ENCODE peak calls at places on chromosomes 1 and 21, in ten cellular contexts. A is tibial artery; Y is lung; V is AG04450; U is GM12865; P is gastrocnemius medialis; B is fibroblast of mammary gland; Q is K562; R is CD4-positive, alpha-beta T cell; E is neural crest cell. T is an unnamed sample.

GRCh38 chr1:1000357-1001056 is 610 bp upstream of the HES4 start:
- DNase-seq in P (no peak), V (peak), U (peak), Q (peak), E (peak), R (no peak), A (peak), Y (peak), B (peak), T (peak)

GRCh38 chr1:68442822-68443556 is 6.8 kb downstream of the RPE65 start:
- DNase-seq in R (no peak), Q (peak), E (peak), Y (no peak), V (peak), A (no peak), U (peak), B (peak), P (no peak), T (peak)

GRCh38 chr21:42763578-42764442 is 110.4 kb downstream of the PDE9A start:
- DNase-seq in E (no peak), P (no peak), A (no peak), B (no peak), U (no peak), R (no peak), V (no peak), Q (no peak), Y (no peak), T (no peak)

GRCh38 chr1:117598489-117598888 is 7.4 kb upstream of the TENT5C start:
- DNase-seq in Q (no peak), E (no peak), B (no peak), Y (no peak), U (no peak), R (no peak), P (no peak), A (peak), V (no peak), T (no peak)

GRCh38 chr1:1243807-1244191 is 2.7 kb downstream of the C1QTNF12 start:
- DNase-seq in Y (no peak), R (no peak), B (no peak), Q (no peak), E (no peak), V (no peak), P (no peak), A (no peak), U (no peak), T (no peak)

GRCh38 chr1:162475539-162476185 is 22.0 kb upstream of the UHMK1 start:
- DNase-seq in B (no peak), A (no peak), Y (no peak), P (no peak), Q (no peak), U (no peak), R (no peak), E (no peak), V (no peak), T (peak)

GRCh38 chr1:56370513-56370912 is 208.8 kb downstream of the PLPP3 start:
- DNase-seq in A (no peak), Y (no peak), Q (no peak), E (no peak), V (no peak), R (no peak), B (no peak), U (no peak), P (no peak), T (no peak)

GRCh38 chr1:25615563-25616079 is 970 bp upstream of the MAN1C1 start:
- DNase-seq in P (no peak), Q (no peak), R (no peak), E (no peak), Y (no peak), V (no peak), A (no peak), U (no peak), B (no peak), T (no peak)

GRCh38 chr1:233025566-233025965 is 75.2 kb downstream of the NTPCR start:
- DNase-seq in Y (no peak), R (no peak), V (no peak), P (no peak), E (no peak), A (no peak), Q (no peak), B (no peak), U (no peak), T (no peak)

GRCh38 chr21:37983336-37984095 is 67.3 kb upstream of the KCNJ6 start:
- DNase-seq in A (no peak), R (no peak), E (no peak), V (no peak), B (no peak), Y (no peak), U (no peak), P (no peak), Q (no peak), T (no peak)

GRCh38 chr1:91012196-91012595 is 9.6 kb downstream of the ZNF644 start:
- DNase-seq in B (no peak), Y (no peak), P (no peak), V (no peak), U (no peak), R (no peak), E (no peak), A (no peak), Q (no peak), T (no peak)

GRCh38 chr1:153386500-153386901 is 4.4 kb downstream of the S100A8 start:
- DNase-seq in E (no peak), U (peak), Q (no peak), V (no peak), B (no peak), R (no peak), Y (peak), P (peak), A (peak), T (no peak)

GRCh38 chr1:5822726-5823125 is 169.5 kb downstream of the NPHP4 start:
- DNase-seq in E (no peak), B (no peak), P (no peak), Q (no peak), Y (no peak), R (no peak), U (no peak), V (no peak), A (no peak), T (no peak)

GRCh38 chr1:66684353-66684752 is 67.9 kb upstream of the DYNLT5 start:
- DNase-seq in P (no peak), R (no peak), A (no peak), B (no peak), Y (no peak), U (peak), E (no peak), Q (no peak), V (no peak), T (no peak)

GRCh38 chr1:223243441-223244050 is 100.5 kb upstream of the TLR5 start:
- DNase-seq in Y (no peak), U (no peak), V (no peak), B (no peak), R (no peak), P (no peak), E (no peak), Q (no peak), A (no peak), T (no peak)

GRCh38 chr1:172489847-172490246 is 43.1 kb upstream of the SUCO start:
- DNase-seq in U (no peak), Q (no peak), Y (no peak), E (no peak), R (no peak), P (no peak), V (no peak), B (no peak), A (no peak), T (no peak)

GRCh38 chr21:32475162-32475812 is 62.8 kb downstream of the EVA1C start:
- DNase-seq in Y (no peak), A (no peak), U (no peak), B (peak), P (no peak), Q (no peak), R (no peak), E (no peak), V (no peak), T (no peak)

GRCh38 chr1:228226141-228226874 is 18.5 kb downstream of the OBSCN start:
- DNase-seq in B (no peak), U (no peak), Y (no peak), R (no peak), V (no peak), A (no peak), Q (no peak), P (no peak), E (no peak), T (no peak)

GRCh38 chr1:245704765-245705164 is 550.0 kb downstream of the KIF26B start:
- DNase-seq in P (no peak), B (peak), E (no peak), Y (no peak), U (no peak), R (no peak), A (no peak), V (no peak), Q (no peak), T (no peak)

GRCh38 chr1:200139661-200140250 is 112.2 kb downstream of the NR5A2 start:
- DNase-seq in R (no peak), P (no peak), U (peak), E (no peak), Y (no peak), A (no peak), B (peak), V (peak), Q (peak), T (peak)
- TF ChIP-seq CTCF in R (peak), P (peak), U (peak), E (peak), Y (peak), A (no peak), B (peak), V (peak), Q (peak), T (peak)

GRCh38 chr1:7042322-7043231 is 257.3 kb downstream of the CAMTA1 start:
- DNase-seq in U (peak), P (peak), A (no peak), R (no peak), Y (no peak), B (peak), Q (peak), V (no peak), E (no peak), T (no peak)
- TF ChIP-seq CTCF in U (peak), P (peak), A (peak), R (peak), Y (no peak), B (peak), Q (peak), V (peak), E (peak), T (no peak)

DNA sequence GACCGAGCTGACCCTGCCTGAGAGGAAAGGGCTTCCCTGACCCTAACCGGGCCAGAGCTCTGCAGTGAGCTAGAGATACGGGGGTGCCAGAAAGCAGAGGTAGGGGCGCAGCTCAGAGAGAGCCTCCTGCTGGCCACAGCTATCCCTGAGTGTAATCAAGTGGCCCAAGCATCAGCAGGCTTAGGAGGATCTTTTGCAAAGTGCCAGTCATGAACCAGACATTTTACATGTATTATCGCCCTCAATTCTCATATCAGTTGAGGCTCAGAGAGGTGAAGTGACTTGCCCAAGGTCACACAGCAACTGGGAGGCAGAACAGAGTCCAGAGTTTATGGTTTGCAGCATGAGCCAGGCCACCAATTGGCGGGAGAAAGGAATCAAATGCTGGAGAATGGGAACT is 7.0 kb upstream of the ID3 start:
- DNase-seq in B (no peak), P (no peak), Q (no peak), V (no peak), A (no peak), R (no peak), Y (no peak), U (no peak), E (no peak), T (no peak)
- TF ChIP-seq CTCF in B (no peak), P (no peak), Q (peak), V (peak), A (no peak), R (no peak), Y (no peak), U (peak), E (no peak), T (no peak)

DNA sequence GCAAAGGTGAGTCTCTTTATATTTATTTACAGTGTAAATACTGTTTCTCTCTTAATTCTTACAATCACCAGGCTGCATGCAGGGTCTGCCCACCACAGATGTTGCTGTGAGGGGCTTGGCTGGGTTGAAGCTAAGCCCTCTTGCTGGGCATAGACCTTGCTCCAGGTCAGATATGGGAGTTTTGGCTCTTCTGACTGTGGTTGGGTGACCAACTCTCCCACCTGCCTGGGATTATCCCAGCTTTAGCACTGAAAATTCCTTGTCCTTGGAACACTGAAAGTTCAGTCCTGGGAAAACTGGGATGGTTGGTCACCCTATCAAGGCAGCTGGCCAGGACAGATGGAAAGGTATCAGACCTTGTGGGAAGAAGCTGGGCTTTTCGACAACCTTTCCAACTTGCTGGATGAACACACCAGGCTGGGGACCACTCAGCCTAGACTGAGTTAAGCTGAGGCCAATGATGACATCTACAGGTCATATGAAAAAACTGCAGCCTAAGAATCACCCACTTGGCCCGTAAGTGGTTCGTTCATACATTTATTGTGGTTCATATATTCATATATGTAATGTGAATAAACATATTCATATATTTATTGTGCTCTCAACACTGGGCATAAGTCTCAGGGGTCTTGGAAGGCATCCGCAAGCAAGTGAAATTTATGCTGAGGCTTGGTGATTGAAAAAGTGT is 26.6 kb upstream of the HPDL start:
- DNase-seq in B (peak), P (no peak), U (peak), Q (peak), V (peak), R (peak), Y (peak), E (peak), A (no peak), T (peak)
- TF ChIP-seq CTCF in B (peak), P (peak), U (peak), Q (peak), V (peak), R (peak), Y (peak), E (peak), A (peak), T (peak)

GRCh38 chr1:220007438-220007837 is 38.9 kb downstream of the EPRS1 start:
- DNase-seq in Q (no peak), R (no peak), V (no peak), P (no peak), A (no peak), B (peak), Y (no peak), U (no peak), E (no peak), T (no peak)

GRCh38 chr1:220011620-220012019 is 34.7 kb downstream of the EPRS1 start:
- DNase-seq in Y (no peak), U (no peak), Q (no peak), E (no peak), V (no peak), P (no peak), R (no peak), A (no peak), B (peak), T (no peak)

GRCh38 chr1:220013497-220013896 is 32.8 kb downstream of the EPRS1 start:
- DNase-seq in Y (no peak), V (no peak), R (no peak), Q (no peak), B (peak), U (no peak), P (no peak), E (no peak), A (no peak), T (no peak)

DNA sequence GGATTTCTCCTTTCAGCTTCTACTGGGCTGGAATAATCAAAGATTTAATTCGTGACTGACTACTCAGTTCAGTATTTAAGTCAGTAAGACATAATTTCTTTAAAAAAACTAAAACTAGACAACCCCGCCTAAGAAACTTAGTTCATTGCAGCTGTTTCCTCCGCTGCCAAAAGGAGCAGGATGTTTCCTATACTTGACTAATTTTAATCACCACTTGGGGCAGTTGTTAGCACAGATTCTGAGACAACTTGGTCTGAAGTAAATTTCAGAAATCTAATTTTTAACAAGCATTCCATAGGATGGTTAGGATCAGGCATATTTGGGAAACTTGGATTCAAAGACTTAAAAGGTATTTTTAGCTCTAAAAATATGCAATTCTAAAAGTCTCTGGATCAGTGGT is 34.0 kb downstream of the EPRS1 start:
- DNase-seq in U (no peak), R (no peak), E (no peak), Q (no peak), P (no peak), B (peak), V (no peak), Y (no peak), A (no peak), T (no peak)
- TF ChIP-seq CTCF in U (no peak), R (no peak), E (peak), Q (no peak), P (no peak), B (peak), V (peak), Y (no peak), A (no peak), T (no peak)

GRCh38 chr1:13992489-13993285 is 292.7 kb downstream of the PRDM2 start:
- DNase-seq in B (peak), U (no peak), E (no peak), A (no peak), P (no peak), Y (no peak), V (no peak), R (no peak), Q (no peak), T (no peak)
- TF ChIP-seq CTCF in B (no peak), U (no peak), E (no peak), A (no peak), P (no peak), Y (no peak), V (no peak), R (no peak), Q (no peak), T (no peak)

GRCh38 chr1:151905070-151905442 is 4.3 kb downstream of the THEM4 start:
- DNase-seq in P (no peak), Y (peak), B (peak), Q (peak), R (peak), A (no peak), V (no peak), E (no peak), U (no peak), T (no peak)

GRCh38 chr1:151912973-151913372 is 3.7 kb upstream of the THEM4 start:
- DNase-seq in B (no peak), Y (no peak), U (no peak), Q (no peak), E (no peak), R (no peak), A (no peak), V (no peak), P (no peak), T (no peak)

GRCh38 chr1:151907363-151908139 is 1.8 kb downstream of the THEM4 start:
- DNase-seq in Y (no peak), B (peak), A (no peak), U (no peak), P (no peak), Q (no peak), R (no peak), V (no peak), E (no peak), T (no peak)

GRCh38 chr1:151908228-151908691 is 1.1 kb downstream of the THEM4 start:
- DNase-seq in Q (no peak), P (no peak), Y (no peak), E (no peak), U (peak), A (no peak), B (peak), V (no peak), R (no peak), T (no peak)

GRCh38 chr1:151909167-151910149 is at the start of gene THEM4:
- DNase-seq in E (peak), U (peak), A (peak), P (peak), B (peak), Q (peak), V (peak), R (peak), Y (peak), T (peak)
- TF ChIP-seq CTCF in E (peak), U (peak), A (peak), P (peak), B (no peak), Q (peak), V (peak), R (peak), Y (peak), T (no peak)